ENCODE peak calls at places on chromosomes 5 and 9, in ten cellular contexts. One of them, this sample, is unnamed.
A peak's percentile ranks its signal among the peaks of the same experiment; 100 is the strongest.

GRCh38 chr9:113967380-113967779 is 91.3 kb downstream of the ZNF618 start:
- DNase-seq in ELR: no peak
- DNase-seq in NCI-H69: no peak
- DNase-seq in activated CD4-positive, alpha-beta T cell treated with anti-CD3 and anti-CD28 coated beads for 36 hours: no peak
- DNase-seq in NCI-H2029: no peak
- DNase-seq in B cell: no peak
- DNase-seq in GM12891: no peak
- DNase-seq in breast epithelium: no peak
- DNase-seq in fibroblast of lung: no peak
- DNase-seq in stimulated activated CD4-positive, alpha-beta T cell treated with anti-CD3 and anti-CD28 coated beads, Interleukin-1b, Interleukin-23, amount 100 ng/mL, for 1 hour: no peak
- DNase-seq in this sample: no peak

GRCh38 chr5:141574122-141574510 is 44.7 kb downstream of the DIAPH1 start:
- DNase-seq in B cell: no peak
- DNase-seq in stimulated activated CD4-positive, alpha-beta T cell treated with anti-CD3 and anti-CD28 coated beads, Interleukin-1b, Interleukin-23, amount 100 ng/mL, for 1 hour: no peak
- DNase-seq in GM12891: no peak
- DNase-seq in activated CD4-positive, alpha-beta T cell treated with anti-CD3 and anti-CD28 coated beads for 36 hours: no peak
- DNase-seq in ELR: no peak
- DNase-seq in fibroblast of lung: no peak
- DNase-seq in NCI-H2029: no peak
- DNase-seq in breast epithelium: no peak
- DNase-seq in NCI-H69: no peak
- DNase-seq in this sample: no peak

GRCh38 chr9:108163321-108164005 is 673.9 kb upstream of the KLF4 start:
- DNase-seq in NCI-H69: no peak
- DNase-seq in NCI-H2029: no peak
- DNase-seq in stimulated activated CD4-positive, alpha-beta T cell treated with anti-CD3 and anti-CD28 coated beads, Interleukin-1b, Interleukin-23, amount 100 ng/mL, for 1 hour: no peak
- DNase-seq in breast epithelium: no peak
- DNase-seq in B cell: no peak
- DNase-seq in ELR: peak; percentile 8
- DNase-seq in activated CD4-positive, alpha-beta T cell treated with anti-CD3 and anti-CD28 coated beads for 36 hours: no peak
- DNase-seq in fibroblast of lung: peak; percentile 32
- DNase-seq in GM12891: no peak
- DNase-seq in this sample: no peak

GRCh38 chr9:95572370-95573151 is 55.8 kb upstream of the PTCH1 start:
- DNase-seq in NCI-H2029: no peak
- DNase-seq in NCI-H69: no peak
- DNase-seq in B cell: no peak
- DNase-seq in GM12891: no peak
- DNase-seq in stimulated activated CD4-positive, alpha-beta T cell treated with anti-CD3 and anti-CD28 coated beads, Interleukin-1b, Interleukin-23, amount 100 ng/mL, for 1 hour: no peak
- DNase-seq in fibroblast of lung: peak; percentile 28
- DNase-seq in ELR: no peak
- DNase-seq in breast epithelium: no peak
- DNase-seq in activated CD4-positive, alpha-beta T cell treated with anti-CD3 and anti-CD28 coated beads for 36 hours: no peak
- DNase-seq in this sample: no peak

GRCh38 chr9:127574089-127574921 is 37.8 kb upstream of the STXBP1 start:
- DNase-seq in breast epithelium: peak; percentile 96
- DNase-seq in NCI-H69: peak; percentile 99
- DNase-seq in fibroblast of lung: no peak
- DNase-seq in GM12891: no peak
- DNase-seq in NCI-H2029: peak; percentile 99
- DNase-seq in B cell: no peak
- DNase-seq in ELR: peak; percentile 71
- DNase-seq in activated CD4-positive, alpha-beta T cell treated with anti-CD3 and anti-CD28 coated beads for 36 hours: peak; percentile 70
- DNase-seq in stimulated activated CD4-positive, alpha-beta T cell treated with anti-CD3 and anti-CD28 coated beads, Interleukin-1b, Interleukin-23, amount 100 ng/mL, for 1 hour: no peak
- DNase-seq in this sample: no peak

GRCh38 chr5:1257841-1258240 is 32.7 kb downstream of the SLC6A18 start:
- DNase-seq in GM12891: no peak
- DNase-seq in B cell: no peak
- DNase-seq in stimulated activated CD4-positive, alpha-beta T cell treated with anti-CD3 and anti-CD28 coated beads, Interleukin-1b, Interleukin-23, amount 100 ng/mL, for 1 hour: no peak
- DNase-seq in activated CD4-positive, alpha-beta T cell treated with anti-CD3 and anti-CD28 coated beads for 36 hours: no peak
- DNase-seq in breast epithelium: no peak
- DNase-seq in fibroblast of lung: no peak
- DNase-seq in ELR: no peak
- DNase-seq in NCI-H69: no peak
- DNase-seq in NCI-H2029: no peak
- DNase-seq in this sample: no peak

GRCh38 chr5:6723901-6724300 is 10.7 kb downstream of the TENT4A start:
- DNase-seq in breast epithelium: no peak
- DNase-seq in activated CD4-positive, alpha-beta T cell treated with anti-CD3 and anti-CD28 coated beads for 36 hours: no peak
- DNase-seq in B cell: no peak
- DNase-seq in ELR: no peak
- DNase-seq in stimulated activated CD4-positive, alpha-beta T cell treated with anti-CD3 and anti-CD28 coated beads, Interleukin-1b, Interleukin-23, amount 100 ng/mL, for 1 hour: no peak
- DNase-seq in fibroblast of lung: no peak
- DNase-seq in NCI-H2029: no peak
- DNase-seq in GM12891: no peak
- DNase-seq in NCI-H69: no peak
- DNase-seq in this sample: no peak

GRCh38 chr5:142314129-142314528 is 10.7 kb downstream of the SPRY4 start:
- DNase-seq in NCI-H69: no peak
- DNase-seq in fibroblast of lung: no peak
- DNase-seq in ELR: no peak
- DNase-seq in B cell: no peak
- DNase-seq in activated CD4-positive, alpha-beta T cell treated with anti-CD3 and anti-CD28 coated beads for 36 hours: no peak
- DNase-seq in stimulated activated CD4-positive, alpha-beta T cell treated with anti-CD3 and anti-CD28 coated beads, Interleukin-1b, Interleukin-23, amount 100 ng/mL, for 1 hour: no peak
- DNase-seq in NCI-H2029: no peak
- DNase-seq in breast epithelium: no peak
- DNase-seq in GM12891: no peak
- DNase-seq in this sample: no peak

GRCh38 chr5:177512736-177513380 is 3.2 kb upstream of the DOK3 start:
- DNase-seq in activated CD4-positive, alpha-beta T cell treated with anti-CD3 and anti-CD28 coated beads for 36 hours: no peak
- DNase-seq in stimulated activated CD4-positive, alpha-beta T cell treated with anti-CD3 and anti-CD28 coated beads, Interleukin-1b, Interleukin-23, amount 100 ng/mL, for 1 hour: no peak
- DNase-seq in GM12891: no peak
- DNase-seq in NCI-H69: no peak
- DNase-seq in NCI-H2029: no peak
- DNase-seq in breast epithelium: no peak
- DNase-seq in fibroblast of lung: no peak
- DNase-seq in ELR: no peak
- DNase-seq in B cell: no peak
- DNase-seq in this sample: no peak